ENCODE peak calls at places on chromosome 11, in nine cellular contexts. S is HAP-1; W is HCT116; J is uterus; O is tibial artery; M is left ventricle myocardium inferior; V is AG04450; N is CD4-positive, alpha-beta T cell; D is prostate gland. U is an unnamed sample. For H3K9me3, the result is how much of the 10 kb centered on the place peaks cover.

GRCh38 chr11:3641701-3642070 is at the start of gene ART5:
- DNase-seq in S (no peak), M (no peak), D (no peak), V (no peak), W (no peak), J (no peak), N (no peak), O (no peak), U (no peak)

GRCh38 chr11:73239571-73240189 is 21.6 kb downstream of the P2RY2 start:
- DNase-seq in J (no peak), D (no peak), W (no peak), V (no peak), S (no peak), N (no peak), M (no peak), O (no peak), U (no peak)

GRCh38 chr11:128394436-128395089 is 192.8 kb downstream of the ETS1 start:
- DNase-seq in J (no peak), N (no peak), S (no peak), M (no peak), V (no peak), O (no peak), W (no peak), D (no peak), U (no peak)

GRCh38 chr11:128451651-128452470 is 135.5 kb downstream of the ETS1 start:
- DNase-seq in J (no peak), D (no peak), W (no peak), O (peak), M (peak), S (no peak), N (no peak), V (no peak), U (no peak)

GRCh38 chr11:118778898-118779297 is 12.1 kb downstream of the DDX6 start:
- DNase-seq in J (no peak), V (no peak), W (no peak), M (no peak), D (no peak), O (no peak), S (no peak), N (no peak), U (no peak)

GRCh38 chr11:73143126-73143838 is 1.2 kb upstream of the FCHSD2 start:
- DNase-seq in D (no peak), V (peak), M (no peak), S (no peak), W (no peak), J (no peak), O (no peak), N (no peak), U (no peak)

GRCh38 chr11:25981998-25982397 is 349.9 kb upstream of the ANO3 start:
- DNase-seq in N (no peak), W (no peak), V (peak), S (no peak), J (no peak), D (no peak), O (no peak), M (no peak), U (no peak)

GRCh38 chr11:130511765-130512164 is 63.3 kb downstream of the ADAMTS15 start:
- DNase-seq in V (no peak), J (no peak), D (no peak), S (no peak), M (no peak), O (no peak), N (no peak), W (no peak), U (no peak)

GRCh38 chr11:2301631-2302272 is at the start of the genes C11orf21 and TSPAN32:
- DNase-seq in M (peak), S (peak), J (no peak), W (no peak), D (no peak), N (peak), O (no peak), V (no peak), U (peak)

GRCh38 chr11:45142241-45142885 is 4.1 kb upstream of the PRDM11 start:
- DNase-seq in D (no peak), W (no peak), V (no peak), S (no peak), M (no peak), O (no peak), N (no peak), J (no peak), U (no peak)

DNA sequence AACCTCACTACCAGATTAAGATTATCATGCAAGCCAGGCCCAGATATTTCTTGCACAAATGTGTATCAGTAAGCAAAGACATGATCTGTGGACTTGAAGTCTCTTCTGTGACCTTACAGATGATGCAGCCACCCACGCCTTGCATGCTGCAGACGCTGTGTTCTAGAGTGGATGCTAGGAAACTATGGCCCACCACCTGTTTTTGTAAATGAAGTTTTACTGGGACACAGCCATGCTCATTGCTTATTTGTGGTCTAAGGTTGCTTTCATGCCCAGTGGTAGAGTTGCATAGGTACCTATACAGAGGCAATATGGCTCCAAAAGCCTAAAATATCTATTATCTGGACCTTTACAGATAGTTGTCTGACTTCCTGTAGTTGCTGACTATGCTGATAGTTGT is 47.5 kb upstream of the SORL1-AS1 start:
- DNase-seq in S (no peak), M (no peak), W (no peak), N (no peak), J (no peak), O (no peak), D (no peak), V (no peak), U (no peak)
- H3K9me3 ChIP-seq in S (under half), M (under half), W (under half), N (under half), J (under half), O (under half), D (under half), V (under half), U (under half)

GRCh38 chr11:120780239-120780638 is 243.7 kb upstream of the TBCEL start:
- DNase-seq in S (no peak), J (no peak), M (no peak), V (no peak), O (no peak), D (no peak), W (no peak), N (no peak), U (no peak)
- H3K9me3 ChIP-seq in S (under half), J (under half), M (under half), V (under half), O (under half), D (under half), W (under half), N (under half), U (under half)

GRCh38 chr11:41522899-41523672 is 63.6 kb upstream of the LRRC4C start:
- DNase-seq in N (no peak), J (no peak), S (no peak), W (no peak), M (no peak), D (no peak), V (no peak), O (no peak), U (no peak)
- H3K9me3 ChIP-seq in N (under half), J (under half), S (under half), W (under half), M (under half), D (under half), V (under half), O (under half), U (under half)

GRCh38 chr11:67638535-67639437 is 777 bp downstream of the TBX10 start:
- DNase-seq in M (no peak), V (no peak), J (no peak), O (no peak), W (no peak), D (no peak), S (no peak), N (no peak), U (no peak)

GRCh38 chr11:67640758-67641113 is 1.2 kb upstream of the TBX10 start:
- DNase-seq in J (no peak), N (no peak), V (no peak), O (no peak), S (no peak), D (no peak), M (no peak), W (no peak), U (no peak)

GRCh38 chr11:67639438-67639859 is at the start of gene TBX10:
- DNase-seq in M (no peak), O (no peak), D (no peak), V (no peak), W (no peak), S (no peak), N (no peak), J (no peak), U (no peak)

GRCh38 chr11:67641302-67642147 is 2.0 kb upstream of the TBX10 start:
- DNase-seq in D (no peak), S (no peak), W (no peak), N (no peak), V (no peak), J (no peak), O (no peak), M (no peak), U (no peak)

DNA sequence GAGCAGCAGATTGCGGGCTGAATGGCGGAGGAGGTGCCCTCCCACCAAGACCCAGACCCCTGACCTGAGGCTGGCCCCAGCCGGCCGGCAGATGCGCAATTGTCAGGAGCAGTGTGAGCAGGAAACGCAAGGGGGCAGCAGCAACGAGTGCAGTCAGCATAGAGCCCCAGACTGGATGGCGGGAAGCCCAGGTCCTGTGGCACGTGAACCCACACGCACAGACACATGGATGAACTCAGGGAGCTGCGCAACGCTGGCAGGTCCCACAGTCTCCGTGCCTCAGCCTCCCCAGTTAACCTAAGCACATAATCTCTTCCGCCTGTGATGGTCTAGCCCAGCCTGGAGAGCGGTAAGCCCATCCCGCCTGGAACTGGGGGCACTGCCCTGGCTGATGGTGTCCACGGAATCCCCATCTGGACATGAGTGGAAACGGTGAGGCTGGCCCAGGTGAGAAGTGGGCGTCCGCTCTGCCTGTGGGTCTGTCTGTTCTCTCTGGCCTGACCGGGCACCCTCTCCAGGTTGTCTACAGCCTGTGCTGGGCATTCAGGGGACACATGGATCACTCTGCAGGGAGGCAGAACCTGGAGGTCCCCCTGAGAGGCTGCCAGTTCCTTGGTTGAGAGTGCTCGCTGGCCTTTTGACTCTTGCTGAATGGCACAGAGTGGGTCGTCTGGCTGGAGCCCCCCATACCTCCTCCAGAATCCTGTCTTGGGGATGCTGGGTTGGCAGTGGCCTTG is 626 bp upstream of the TBX10 start:
- DNase-seq in S (peak), M (no peak), D (no peak), O (peak), J (no peak), N (peak), W (peak), V (no peak), U (peak)
- H3K9me3 ChIP-seq in S (under half), M (under half), D (under half), O (under half), J (under half), N (under half), W (under half), V (under half), U (under half)

DNA sequence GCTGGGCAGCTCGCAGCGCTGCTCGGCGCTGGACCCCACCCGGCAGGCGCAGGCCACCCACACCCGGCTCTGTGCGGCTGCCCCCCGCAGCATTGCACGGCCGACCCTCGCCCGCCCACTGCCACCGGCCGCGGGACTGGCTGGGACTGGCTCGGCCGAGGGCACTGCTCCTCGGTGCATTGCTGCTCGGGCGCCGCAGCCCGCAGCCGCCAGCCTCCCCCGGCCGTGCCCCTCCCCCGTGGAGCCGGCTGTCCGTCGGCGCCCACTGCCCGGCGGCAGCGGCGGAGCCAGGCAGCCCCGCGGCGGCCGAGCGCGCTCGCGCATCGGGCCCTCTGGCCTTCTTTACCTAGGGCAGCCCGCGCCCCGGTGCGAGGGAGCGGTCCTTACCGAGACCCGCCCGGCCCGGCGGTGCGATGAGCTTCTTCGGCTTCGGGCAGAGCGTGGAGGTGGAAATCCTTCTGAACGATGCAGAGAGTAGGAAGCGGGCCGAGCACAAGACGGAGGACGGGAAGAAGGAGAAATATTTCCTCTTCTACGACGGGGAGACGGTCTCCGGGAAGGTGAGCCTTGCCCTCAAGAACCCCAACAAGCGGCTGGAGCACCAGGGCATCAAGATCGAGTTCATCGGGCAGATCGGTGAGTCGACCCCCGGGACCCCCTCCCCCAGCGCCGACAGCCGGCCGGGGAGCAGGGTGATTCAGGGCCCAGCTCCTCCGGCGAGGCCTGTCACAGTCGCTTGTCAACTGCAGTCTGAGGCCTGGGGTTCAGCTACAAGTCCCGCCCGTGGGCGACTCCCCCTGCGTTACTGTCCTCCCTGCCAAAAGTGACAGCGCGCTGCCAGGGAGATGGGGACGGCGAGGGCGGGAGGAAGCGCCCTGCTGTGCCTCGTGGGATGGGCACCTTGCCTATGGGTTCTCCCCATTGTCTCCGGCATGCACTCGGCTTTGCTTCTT is 515 bp downstream of the VPS26B start:
- DNase-seq in S (peak), D (peak), W (no peak), M (peak), O (peak), V (no peak), J (peak), N (peak), U (peak)
- H3K9me3 ChIP-seq in S (under half), D (under half), W (under half), M (under half), O (under half), V (under half), J (under half), N (under half), U (under half)

DNA sequence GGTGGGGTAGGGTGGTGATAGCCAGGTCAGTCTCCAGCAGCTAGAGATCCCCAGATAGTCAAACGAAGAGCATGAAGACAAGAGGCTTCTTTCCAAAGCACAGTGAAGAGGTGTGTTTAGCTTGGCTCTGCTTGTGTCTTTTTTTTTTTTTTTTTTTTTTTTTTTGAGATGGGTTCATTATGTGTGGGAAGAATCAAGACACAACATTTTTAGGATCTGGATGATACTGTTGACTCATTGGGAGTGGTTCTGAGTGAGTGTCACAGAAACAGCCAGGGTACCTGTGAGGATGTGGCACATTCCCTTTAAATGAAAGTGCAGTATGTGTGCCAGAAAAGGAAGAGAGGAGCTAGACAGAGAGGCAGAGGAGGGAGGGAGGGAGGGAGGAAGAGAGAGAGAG is 1075.6 kb downstream of the NTM start:
- DNase-seq in N (no peak), O (no peak), D (no peak), J (no peak), V (no peak), W (no peak), S (no peak), M (no peak), U (no peak)
- H3K9me3 ChIP-seq in N (under half), O (under half), D (under half), J (under half), V (under half), W (under half), S (under half), M (under half), U (under half)

DNA sequence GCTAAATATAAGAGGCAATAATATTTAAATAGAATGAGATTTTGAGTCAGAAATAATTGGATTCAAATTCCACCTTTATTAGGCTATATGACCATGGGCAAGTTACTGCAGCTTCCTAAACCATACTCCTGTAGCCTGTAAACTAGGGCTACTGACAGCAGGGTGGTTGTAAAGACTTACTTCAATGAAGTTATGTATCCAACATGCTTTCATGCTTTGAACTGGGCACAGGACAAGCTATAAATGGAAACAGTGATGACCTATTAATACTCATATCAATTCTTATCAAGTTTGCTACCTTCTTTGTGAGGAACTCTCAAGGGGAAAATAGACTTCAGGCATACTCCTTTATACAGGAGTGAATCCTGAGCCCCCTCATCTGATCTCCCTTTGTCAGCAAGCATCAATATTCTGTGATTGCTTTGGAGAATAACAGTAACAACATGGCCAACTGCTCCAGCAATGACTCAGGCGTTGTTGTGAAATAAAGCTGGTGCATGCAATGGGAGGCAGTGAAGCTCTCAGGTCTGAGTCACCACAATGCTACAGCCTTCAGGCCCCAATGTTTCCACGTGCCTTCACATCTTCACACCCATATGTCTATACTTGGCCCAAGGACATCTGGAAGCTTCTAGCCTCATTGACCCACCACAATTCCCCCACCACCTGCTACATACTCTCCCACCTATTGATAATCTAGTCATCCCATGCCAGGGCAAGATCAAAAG is 102.5 kb downstream of the KCNA4 start:
- DNase-seq in W (no peak), D (no peak), M (no peak), S (no peak), N (no peak), V (no peak), O (no peak), J (no peak), U (no peak)
- H3K9me3 ChIP-seq in W (under half), D (under half), M (under half), S (under half), N (under half), V (under half), O (under half), J (under half), U (under half)

GRCh38 chr11:94813436-94813720 is 45.2 kb downstream of the AMOTL1 start:
- DNase-seq in S (no peak), O (no peak), D (no peak), V (no peak), N (no peak), M (no peak), J (no peak), W (no peak), U (no peak)
- H3K9me3 ChIP-seq in S (under half), O (under half), D (under half), V (under half), N (under half), M (under half), J (under half), W (under half), U (under half)

U was measured in T-helper 17 cell.